ENCODE peak calls at places on chromosomes 4 and X, in four cellular contexts. B is foreskin fibroblast; K is activated CD4-positive, CD25-positive, alpha-beta regulatory T cell treated with anti-CD3 and anti-CD28 coated beads, Interleukin-2, amount 50 U/mL, for 16 hours; U is RCC 7860. I is an unnamed sample.
A peak's percentile ranks its signal among the peaks of the same experiment; 100 is the strongest.

GRCh38 chrX:153966841-153967535 is 4.6 kb downstream of the HCFC1 start:
- DNase-seq in B (peak; percentile 18), K (no peak), U (no peak), I (no peak)

GRCh38 chrX:114038358-114038757 is 545.5 kb upstream of the HTR2C start:
- DNase-seq in B (no peak), K (no peak), U (no peak), I (no peak)

GRCh38 chr4:176479745-176480144 is 160.0 kb downstream of the SPCS3 start:
- DNase-seq in B (no peak), K (no peak), U (no peak), I (no peak)

GRCh38 chr4:137070614-137071013 is 461.7 kb downstream of the PCDH18 start:
- DNase-seq in B (no peak), K (no peak), U (no peak), I (no peak)

GRCh38 chr4:57044996-57045395 is 65.2 kb downstream of the IGFBP7 start:
- DNase-seq in B (no peak), K (no peak), U (no peak), I (no peak)

GRCh38 chrX:38347136-38347535 is 5.3 kb upstream of the OTC start:
- DNase-seq in B (peak; percentile 62), K (no peak), U (peak; percentile 52), I (no peak)

GRCh38 chr4:4395849-4396627 is 9.1 kb downstream of the NSG1 start:
- DNase-seq in B (no peak), K (no peak), U (no peak), I (no peak)

GRCh38 chr4:8276358-8277240 is 7.0 kb downstream of the HTRA3 start:
- DNase-seq in B (peak; percentile 45), K (no peak), U (no peak), I (peak; percentile 47)

GRCh38 chr4:37726666-37727065 is 40.5 kb upstream of the RELL1 start:
- DNase-seq in B (peak; percentile 47), K (no peak), U (no peak), I (no peak)

GRCh38 chr4:140789752-140790151 is 33.6 kb upstream of the TBC1D9 start:
- DNase-seq in B (peak; percentile 17), K (no peak), U (no peak), I (no peak)

GRCh38 chr4:1502501-1502886 is 96.3 kb upstream of the NKX1-1 start:
- DNase-seq in B (no peak), K (no peak), U (no peak), I (no peak)

GRCh38 chrX:154380153-154380552 is 1.1 kb downstream of the EMD start:
- DNase-seq in B (no peak), K (no peak), U (no peak), I (no peak)

GRCh38 chr4:25923745-25924144 is 9.7 kb downstream of the SMIM20 start:
- DNase-seq in B (no peak), K (no peak), U (no peak), I (no peak)

GRCh38 chrX:38004046-38004445 is 2.3 kb upstream of the SYTL5 start:
- DNase-seq in B (no peak), K (no peak), U (no peak), I (no peak)

GRCh38 chr4:112448211-112448745 is 67.7 kb downstream of the NEUROG2 start:
- DNase-seq in B (peak; percentile 14), K (no peak), U (no peak), I (no peak)

GRCh38 chr4:132642196-132642817 is 506.8 kb upstream of the PCDH10 start:
- DNase-seq in B (no peak), K (no peak), U (peak; percentile 25), I (no peak)

GRCh38 chr4:94408549-94409374 is 43.0 kb upstream of the PDLIM5 start:
- DNase-seq in B (peak; percentile 49), K (no peak), U (no peak), I (no peak)

GRCh38 chr4:101140228-101140627 is 207.1 kb downstream of the PPP3CA start:
- DNase-seq in B (no peak), K (no peak), U (no peak), I (no peak)

GRCh38 chrX:153494541-153495361 is at the start of gene BGN:
- DNase-seq in B (peak; percentile 42), K (no peak), U (no peak), I (peak; percentile 85)

GRCh38 chr4:165476214-165477098 is 97.6 kb downstream of the CPE start:
- DNase-seq in B (no peak), K (no peak), U (peak; percentile 46), I (peak; percentile 2)

GRCh38 chrX:46551494-46552128 is 6.4 kb upstream of the ZNF674 start:
- DNase-seq in B (no peak), K (no peak), U (peak; percentile 77), I (peak; percentile 23)

GRCh38 chrX:40147399-40148188 is 49.8 kb upstream of the BCOR start:
- DNase-seq in B (no peak), K (no peak), U (no peak), I (no peak)

GRCh38 chr4:67714248-67714583 is 13.3 kb upstream of the UBA6 start:
- DNase-seq in B (no peak), K (no peak), U (peak; percentile 81), I (no peak)

GRCh38 chr4:16289872-16290554 is 63.7 kb upstream of the TAPT1 start:
- DNase-seq in B (peak; percentile 17), K (no peak), U (peak; percentile 14), I (no peak)

GRCh38 chrX:768596-768995 is 138.0 kb downstream of the SHOX start:
- DNase-seq in B (no peak), K (no peak), U (no peak), I (no peak)

I was measured in MG63.